ENCODE peak calls at places on chromosome 15, in eight cellular contexts. S is ovary, N is stomach, G is tibial nerve, Y is A549, F is transverse colon, T is sigmoid colon, V is GM12878. B is an unnamed sample.

GRCh38 chr15:52438047-52438446 is 90.6 kb downstream of the MYO5A start:
- DNase-seq in S (no peak), N (no peak), G (no peak), Y (peak), F (no peak), T (no peak), V (peak), B (no peak)

GRCh38 chr15:74604983-74605809 is 10.4 kb upstream of the CLK3 start:
- DNase-seq in S (no peak), N (no peak), G (no peak), Y (no peak), F (no peak), T (no peak), V (no peak), B (no peak)

GRCh38 chr15:82995938-82996337 is 9.9 kb downstream of the RAMAC start:
- DNase-seq in S (no peak), N (no peak), G (no peak), Y (no peak), F (no peak), T (no peak), V (no peak), B (no peak)

GRCh38 chr15:83904107-83904720 is 250.3 kb downstream of the ADAMTSL3 start:
- DNase-seq in S (peak), N (no peak), G (peak), Y (no peak), F (peak), T (peak), V (no peak), B (no peak)

GRCh38 chr15:67130166-67130565 is 64.8 kb downstream of the SMAD3 start:
- DNase-seq in S (no peak), N (no peak), G (no peak), Y (no peak), F (no peak), T (peak), V (no peak), B (no peak)

GRCh38 chr15:78340243-78341056 is at the start of gene CRABP1:
- DNase-seq in S (no peak), N (no peak), G (no peak), Y (peak), F (no peak), T (no peak), V (no peak), B (no peak)

GRCh38 chr15:47820780-47821319 is 103.5 kb downstream of the SEMA6D start:
- DNase-seq in S (no peak), N (no peak), G (no peak), Y (no peak), F (no peak), T (no peak), V (no peak), B (no peak)

GRCh38 chr15:90875549-90875981 is 7.2 kb downstream of the FURIN start:
- DNase-seq in S (peak), N (no peak), G (no peak), Y (no peak), F (no peak), T (no peak), V (no peak), B (no peak)

GRCh38 chr15:95162967-95163531 is 931.7 kb downstream of the MCTP2 start:
- DNase-seq in S (no peak), N (no peak), G (peak), Y (no peak), F (no peak), T (peak), V (no peak), B (no peak)

GRCh38 chr15:31347981-31348803 is 21.6 kb downstream of the KLF13 start:
- DNase-seq in S (no peak), N (no peak), G (no peak), Y (no peak), F (no peak), T (no peak), V (no peak), B (no peak)

GRCh38 chr15:65395567-65396185 is 17.9 kb upstream of the IGDCC3 start:
- DNase-seq in S (no peak), N (no peak), G (no peak), Y (no peak), F (no peak), T (no peak), V (no peak), B (no peak)

GRCh38 chr15:83063555-83063954 is 3.5 kb downstream of the BTBD1 start:
- DNase-seq in S (no peak), N (no peak), G (no peak), Y (no peak), F (no peak), T (no peak), V (no peak), B (no peak)

GRCh38 chr15:58169934-58170333 is 31.8 kb downstream of the AQP9 start:
- DNase-seq in S (no peak), N (no peak), G (no peak), Y (no peak), F (no peak), T (no peak), V (no peak), B (no peak)

GRCh38 chr15:85854345-85855097 is 59.8 kb upstream of the KLHL25 start:
- DNase-seq in S (peak), N (no peak), G (peak), Y (peak), F (peak), T (no peak), V (no peak), B (no peak)

GRCh38 chr15:51161491-51162260 is 67.0 kb upstream of the TNFAIP8L3 start:
- DNase-seq in S (no peak), N (no peak), G (no peak), Y (no peak), F (no peak), T (no peak), V (no peak), B (peak)

GRCh38 chr15:59339252-59339672 is 33.4 kb downstream of the MYO1E start:
- DNase-seq in S (no peak), N (no peak), G (no peak), Y (peak), F (no peak), T (no peak), V (no peak), B (no peak)

GRCh38 chr15:29031502-29032228 is 145.9 kb downstream of the APBA2 start:
- DNase-seq in S (no peak), N (no peak), G (no peak), Y (no peak), F (no peak), T (no peak), V (no peak), B (peak)

GRCh38 chr15:25670025-25670554 is 193.0 kb downstream of the ATP10A start:
- DNase-seq in S (peak), N (no peak), G (no peak), Y (peak), F (peak), T (peak), V (no peak), B (no peak)

GRCh38 chr15:46089438-46090044 is 454.7 kb downstream of the SQOR start:
- DNase-seq in S (no peak), N (no peak), G (no peak), Y (no peak), F (no peak), T (no peak), V (no peak), B (no peak)

GRCh38 chr15:56047354-56047753 is 53.9 kb upstream of the NEDD4 start:
- DNase-seq in S (no peak), N (no peak), G (no peak), Y (no peak), F (no peak), T (no peak), V (no peak), B (no peak)

GRCh38 chr15:95267476-95267875 is 1036.1 kb downstream of the MCTP2 start:
- DNase-seq in S (no peak), N (no peak), G (no peak), Y (no peak), F (no peak), T (no peak), V (no peak), B (no peak)

GRCh38 chr15:56891852-56892251 is 26.6 kb upstream of the TCF12 start:
- DNase-seq in S (no peak), N (no peak), G (no peak), Y (no peak), F (no peak), T (no peak), V (no peak), B (no peak)

GRCh38 chr15:85587707-85588441 is 206.9 kb downstream of the KLHL25 start:
- DNase-seq in S (no peak), N (no peak), G (no peak), Y (peak), F (no peak), T (no peak), V (no peak), B (no peak)

GRCh38 chr15:69593981-69594966 is 141.7 kb downstream of the RPLP1 start:
- DNase-seq in S (no peak), N (peak), G (peak), Y (peak), F (peak), T (peak), V (no peak), B (no peak)

GRCh38 chr15:67818464-67818863 is 6.8 kb upstream of the SKOR1 start:
- DNase-seq in S (no peak), N (no peak), G (no peak), Y (no peak), F (no peak), T (peak), V (no peak), B (no peak)

GRCh38 chr15:69478259-69478687 is 25.7 kb downstream of the RPLP1 start:
- DNase-seq in S (peak), N (peak), G (no peak), Y (peak), F (peak), T (no peak), V (no peak), B (no peak)

GRCh38 chr15:85615930-85616329 is 178.8 kb downstream of the KLHL25 start:
- DNase-seq in S (no peak), N (no peak), G (peak), Y (peak), F (no peak), T (no peak), V (no peak), B (no peak)

GRCh38 chr15:82108489-82109078 is 62.8 kb upstream of the MEX3B start:
- DNase-seq in S (no peak), N (peak), G (peak), Y (peak), F (peak), T (peak), V (no peak), B (no peak)

GRCh38 chr15:88125578-88125977 is 131.0 kb downstream of the NTRK3 start:
- DNase-seq in S (no peak), N (no peak), G (peak), Y (no peak), F (no peak), T (no peak), V (no peak), B (no peak)

GRCh38 chr15:94453227-94453626 is 221.9 kb downstream of the MCTP2 start:
- DNase-seq in S (no peak), N (no peak), G (no peak), Y (no peak), F (no peak), T (no peak), V (no peak), B (no peak)

GRCh38 chr15:33005582-33005981 is 188.9 kb downstream of the FMN1 start:
- DNase-seq in S (no peak), N (no peak), G (no peak), Y (no peak), F (no peak), T (no peak), V (no peak), B (no peak)

GRCh38 chr15:57537951-57538506 is 53.7 kb upstream of the MYZAP start:
- DNase-seq in S (no peak), N (no peak), G (no peak), Y (no peak), F (no peak), T (no peak), V (no peak), B (no peak)

GRCh38 chr15:101107625-101108457 is 144.0 kb downstream of the CHSY1 start:
- DNase-seq in S (peak), N (no peak), G (no peak), Y (no peak), F (no peak), T (no peak), V (no peak), B (no peak)

GRCh38 chr15:53665930-53666329 is 93.5 kb downstream of the WDR72 start:
- DNase-seq in S (no peak), N (no peak), G (no peak), Y (no peak), F (no peak), T (no peak), V (no peak), B (no peak)

GRCh38 chr15:62711691-62712454 is 330.7 kb upstream of the TPM1 start:
- DNase-seq in S (no peak), N (no peak), G (no peak), Y (no peak), F (no peak), T (no peak), V (peak), B (no peak)

GRCh38 chr15:88902491-88902835 is 7.1 kb upstream of the HAPLN3 start:
- DNase-seq in S (no peak), N (no peak), G (no peak), Y (no peak), F (no peak), T (no peak), V (no peak), B (no peak)

GRCh38 chr15:52255008-52255407 is 40.6 kb downstream of the MYO5C start:
- DNase-seq in S (no peak), N (no peak), G (no peak), Y (no peak), F (no peak), T (no peak), V (no peak), B (no peak)

DNA sequence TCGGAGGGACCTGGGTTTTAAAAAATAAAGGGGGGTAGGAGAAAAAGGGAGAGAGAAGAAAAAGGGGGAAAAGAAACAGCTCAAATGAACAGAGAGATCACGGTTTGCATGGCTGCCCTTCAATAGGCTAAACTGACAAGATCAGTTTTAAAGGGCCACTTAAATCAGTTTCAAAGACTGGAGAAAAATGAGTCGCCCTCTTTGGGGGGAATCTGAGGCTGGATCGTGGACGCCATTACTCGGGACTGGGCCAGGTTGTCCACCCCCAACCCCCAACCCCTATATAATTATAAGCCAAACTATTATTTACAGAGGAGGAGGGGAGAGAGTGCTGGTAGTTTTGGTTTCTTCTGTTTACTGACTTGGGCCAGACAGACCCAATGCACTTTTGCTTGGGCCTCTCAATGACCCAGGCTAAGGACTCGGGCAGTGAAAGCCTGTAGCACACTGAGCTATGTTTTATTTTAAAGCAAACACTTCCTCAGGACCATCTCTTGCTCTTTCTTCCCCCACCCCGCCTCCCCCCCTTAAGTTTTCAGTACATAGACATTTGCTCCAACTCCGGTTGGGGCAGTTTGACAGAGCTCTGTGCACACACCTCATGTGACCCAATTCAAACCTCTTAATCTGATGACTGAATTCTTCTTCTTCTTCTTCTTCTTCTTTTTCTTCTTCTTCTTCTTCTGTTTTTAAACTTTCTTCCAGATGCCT is 6.3 kb downstream of the NR2F2 start:
- DNase-seq in S (no peak), N (no peak), G (peak), Y (no peak), F (peak), T (no peak), V (no peak), B (peak)
- H3K4me3 ChIP-seq in S (peak), N (peak), G (peak), Y (peak), F (peak), T (peak), V (peak), B (peak)

DNA sequence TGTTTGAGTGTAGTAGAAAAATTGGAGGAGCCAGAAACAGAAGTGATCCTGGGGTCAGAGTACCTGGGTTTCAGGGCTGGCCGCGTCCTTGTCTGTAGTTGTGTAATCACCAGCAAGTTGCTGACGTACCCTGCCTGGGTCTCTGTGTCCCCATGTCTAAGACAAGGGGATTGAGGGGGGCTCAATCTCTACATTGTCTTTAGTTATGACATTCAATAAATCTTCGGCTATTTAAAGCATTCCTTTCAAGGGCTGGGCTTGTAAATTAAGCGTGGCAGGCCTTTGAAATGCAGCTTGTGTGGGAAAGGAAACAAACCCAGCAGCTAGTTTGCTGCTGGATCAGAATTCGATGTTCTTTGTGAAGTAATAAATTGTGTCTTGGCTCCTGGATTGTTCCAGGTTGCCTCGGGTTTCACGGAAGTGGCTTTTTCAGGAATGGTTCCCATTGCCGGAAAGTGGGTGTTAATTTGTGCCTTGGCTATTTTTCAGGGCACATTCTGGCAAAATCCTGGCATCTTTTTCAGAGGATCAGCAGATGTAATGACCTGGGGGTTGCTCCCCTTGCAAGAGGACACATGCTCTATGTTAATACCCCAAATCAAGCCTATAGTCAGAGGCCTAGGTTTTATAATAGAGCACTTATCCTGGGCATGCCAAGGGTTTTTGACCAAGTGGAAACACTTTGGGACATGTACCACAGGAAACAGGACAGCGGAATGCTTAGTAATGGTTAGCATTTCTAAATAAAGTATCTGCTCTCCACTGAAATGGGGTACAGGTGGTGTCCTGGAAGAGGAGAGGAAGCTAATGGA is 294.8 kb upstream of the NR2E3 start:
- DNase-seq in S (no peak), N (no peak), G (no peak), Y (peak), F (peak), T (no peak), V (no peak), B (no peak)
- TF ChIP-seq EP300 in S (no peak), N (no peak), G (no peak), Y (no peak), F (no peak), T (no peak), V (no peak), B (no peak)

GRCh38 chr15:77057650-77058049 is 13.3 kb downstream of the TSPAN3 start:
- DNase-seq in S (no peak), N (no peak), G (no peak), Y (no peak), F (no peak), T (no peak), V (no peak), B (no peak)

GRCh38 chr15:77059761-77060345 is 11.1 kb downstream of the TSPAN3 start:
- DNase-seq in S (no peak), N (no peak), G (no peak), Y (no peak), F (no peak), T (no peak), V (peak), B (no peak)

GRCh38 chr15:77060560-77060959 is 10.3 kb downstream of the TSPAN3 start:
- DNase-seq in S (no peak), N (no peak), G (no peak), Y (no peak), F (no peak), T (no peak), V (no peak), B (no peak)

GRCh38 chr15:77057072-77057471 is 13.8 kb downstream of the TSPAN3 start:
- DNase-seq in S (no peak), N (no peak), G (no peak), Y (no peak), F (no peak), T (no peak), V (no peak), B (no peak)

GRCh38 chr15:77058468-77058867 is 12.4 kb downstream of the TSPAN3 start:
- DNase-seq in S (no peak), N (no peak), G (no peak), Y (no peak), F (no peak), T (no peak), V (no peak), B (no peak)
- H3K27ac ChIP-seq in S (no peak), N (no peak), G (no peak), Y (no peak), F (no peak), T (no peak), V (no peak), B (no peak)

DNA sequence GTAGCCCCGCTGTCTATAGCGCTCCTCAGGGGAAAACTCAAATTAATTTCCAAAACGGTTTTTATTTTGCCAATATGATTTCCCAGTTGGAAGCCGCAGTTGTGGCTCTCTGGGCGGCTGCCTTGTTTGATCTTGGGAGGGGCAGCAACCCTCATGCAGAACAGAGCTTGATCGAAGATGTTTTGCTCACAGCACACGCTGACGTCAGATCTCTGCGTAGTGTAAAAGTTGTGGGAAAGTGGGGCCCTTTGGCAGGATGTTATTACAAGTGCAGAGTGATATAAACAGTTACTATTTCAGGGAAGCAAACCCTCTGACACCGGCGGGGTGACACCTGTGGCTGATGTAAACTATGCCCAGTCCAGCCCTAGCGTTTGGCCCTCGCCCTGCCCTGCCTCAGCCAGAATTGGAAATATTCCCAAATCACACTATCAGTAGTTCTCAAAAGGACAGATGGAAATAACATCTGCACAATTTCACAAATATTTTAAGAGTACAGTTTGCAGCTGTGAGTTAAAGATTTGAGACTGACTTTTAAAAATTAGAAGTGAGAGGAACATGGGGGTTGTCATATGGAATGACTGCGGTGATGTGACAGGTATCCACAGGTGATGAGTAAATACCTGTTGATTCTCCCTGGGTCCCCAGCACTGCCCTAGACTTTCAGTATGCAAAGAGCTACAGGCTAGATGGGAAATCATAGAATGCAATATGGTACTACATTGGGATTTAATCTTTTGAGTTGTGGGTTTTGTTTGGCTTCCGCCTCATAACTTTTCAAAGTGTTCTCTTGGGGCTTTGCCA is 1.7 kb downstream of the SYNM start:
- DNase-seq in S (peak), N (no peak), G (no peak), Y (no peak), F (no peak), T (peak), V (no peak), B (no peak)
- H3K4me3 ChIP-seq in S (peak), N (peak), G (peak), Y (peak), F (peak), T (peak), V (no peak), B (peak)

DNA sequence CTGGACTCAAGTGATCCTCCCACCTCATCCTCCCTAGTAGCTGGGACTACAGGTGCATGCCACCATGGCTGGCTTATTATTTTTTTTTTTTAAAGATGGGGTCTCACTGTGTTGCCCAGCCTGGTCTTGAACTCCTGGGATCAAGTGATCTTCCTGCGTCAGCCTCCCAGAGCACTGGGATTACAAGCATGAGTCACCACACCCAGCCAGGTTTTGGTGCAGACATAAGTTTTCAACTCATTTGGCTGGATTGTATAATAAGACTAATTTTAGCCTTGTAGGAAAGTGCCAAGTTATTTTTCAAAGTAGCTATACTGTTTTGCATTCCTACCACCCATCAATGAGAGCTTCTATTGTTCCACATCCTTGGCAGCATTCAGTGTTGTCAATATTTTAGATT is 32.1 kb downstream of the BUB1B start:
- DNase-seq in S (no peak), N (no peak), G (no peak), Y (no peak), F (no peak), T (no peak), V (no peak), B (no peak)
- TF ChIP-seq EP300 in S (no peak), N (no peak), G (no peak), Y (no peak), F (no peak), T (no peak), V (no peak), B (no peak)

B was measured in esophagus muscularis mucosa.